ENCODE peak calls at places on chromosomes 13 and 19, in eight cellular contexts. One of them, this sample, is unnamed.

GRCh38 chr13:70585109-70585508 is 476.9 kb upstream of the KLHL1 start:
- DNase-seq in RCC 7860: no peak
- DNase-seq in WTC11: no peak
- DNase-seq in AG08396: no peak
- DNase-seq in hepatic stellate cell: no peak
- DNase-seq in cardiac fibroblast: no peak
- DNase-seq in stimulated activated CD4-positive, alpha-beta T cell treated with anti-CD3 and anti-CD28 coated beads, Interleukin-4, amount 100 ng/mL, for 4 hours: no peak
- DNase-seq in HEK293T: no peak
- DNase-seq in this sample: no peak

GRCh38 chr13:48775804-48776203 is 122.1 kb downstream of the CYSLTR2 start:
- DNase-seq in WTC11: no peak
- DNase-seq in hepatic stellate cell: peak
- DNase-seq in HEK293T: no peak
- DNase-seq in AG08396: peak
- DNase-seq in cardiac fibroblast: peak
- DNase-seq in stimulated activated CD4-positive, alpha-beta T cell treated with anti-CD3 and anti-CD28 coated beads, Interleukin-4, amount 100 ng/mL, for 4 hours: no peak
- DNase-seq in RCC 7860: peak
- DNase-seq in this sample: no peak

GRCh38 chr13:60335531-60335930 is 61.5 kb upstream of the TDRD3 start:
- DNase-seq in AG08396: no peak
- DNase-seq in cardiac fibroblast: peak
- DNase-seq in RCC 7860: peak
- DNase-seq in HEK293T: no peak
- DNase-seq in stimulated activated CD4-positive, alpha-beta T cell treated with anti-CD3 and anti-CD28 coated beads, Interleukin-4, amount 100 ng/mL, for 4 hours: no peak
- DNase-seq in hepatic stellate cell: no peak
- DNase-seq in WTC11: no peak
- DNase-seq in this sample: no peak

GRCh38 chr19:10812902-10813404 is 23.1 kb downstream of the TMED1 start:
- DNase-seq in hepatic stellate cell: peak
- DNase-seq in cardiac fibroblast: peak
- DNase-seq in HEK293T: no peak
- DNase-seq in stimulated activated CD4-positive, alpha-beta T cell treated with anti-CD3 and anti-CD28 coated beads, Interleukin-4, amount 100 ng/mL, for 4 hours: no peak
- DNase-seq in RCC 7860: peak
- DNase-seq in WTC11: no peak
- DNase-seq in AG08396: peak
- DNase-seq in this sample: peak

GRCh38 chr13:28851422-28851821 is 31.3 kb downstream of the MTUS2 start:
- DNase-seq in hepatic stellate cell: no peak
- DNase-seq in AG08396: no peak
- DNase-seq in cardiac fibroblast: no peak
- DNase-seq in WTC11: no peak
- DNase-seq in RCC 7860: no peak
- DNase-seq in stimulated activated CD4-positive, alpha-beta T cell treated with anti-CD3 and anti-CD28 coated beads, Interleukin-4, amount 100 ng/mL, for 4 hours: no peak
- DNase-seq in HEK293T: no peak
- DNase-seq in this sample: no peak

GRCh38 chr13:102142473-102142826 is 259.4 kb downstream of the FGF14 start:
- DNase-seq in stimulated activated CD4-positive, alpha-beta T cell treated with anti-CD3 and anti-CD28 coated beads, Interleukin-4, amount 100 ng/mL, for 4 hours: no peak
- DNase-seq in AG08396: no peak
- DNase-seq in HEK293T: no peak
- DNase-seq in RCC 7860: no peak
- DNase-seq in WTC11: no peak
- DNase-seq in cardiac fibroblast: no peak
- DNase-seq in hepatic stellate cell: no peak
- DNase-seq in this sample: no peak

GRCh38 chr19:47824396-47824795 is 2.7 kb downstream of the CRX start:
- DNase-seq in RCC 7860: no peak
- DNase-seq in AG08396: no peak
- DNase-seq in hepatic stellate cell: no peak
- DNase-seq in stimulated activated CD4-positive, alpha-beta T cell treated with anti-CD3 and anti-CD28 coated beads, Interleukin-4, amount 100 ng/mL, for 4 hours: no peak
- DNase-seq in cardiac fibroblast: no peak
- DNase-seq in WTC11: no peak
- DNase-seq in HEK293T: no peak
- DNase-seq in this sample: no peak

GRCh38 chr19:8161135-8161646 is 11.8 kb upstream of the FBN3 start:
- DNase-seq in RCC 7860: no peak
- DNase-seq in stimulated activated CD4-positive, alpha-beta T cell treated with anti-CD3 and anti-CD28 coated beads, Interleukin-4, amount 100 ng/mL, for 4 hours: no peak
- DNase-seq in HEK293T: peak
- DNase-seq in WTC11: peak
- DNase-seq in cardiac fibroblast: peak
- DNase-seq in AG08396: no peak
- DNase-seq in hepatic stellate cell: no peak
- DNase-seq in this sample: peak

GRCh38 chr13:44224433-44225149 is 149.0 kb upstream of the SERP2 start:
- DNase-seq in AG08396: no peak
- DNase-seq in cardiac fibroblast: no peak
- DNase-seq in WTC11: no peak
- DNase-seq in HEK293T: no peak
- DNase-seq in stimulated activated CD4-positive, alpha-beta T cell treated with anti-CD3 and anti-CD28 coated beads, Interleukin-4, amount 100 ng/mL, for 4 hours: no peak
- DNase-seq in hepatic stellate cell: no peak
- DNase-seq in RCC 7860: no peak
- DNase-seq in this sample: no peak

GRCh38 chr19:44072543-44073401 is 813 bp downstream of the ZNF284 start:
- DNase-seq in WTC11: no peak
- DNase-seq in RCC 7860: no peak
- DNase-seq in stimulated activated CD4-positive, alpha-beta T cell treated with anti-CD3 and anti-CD28 coated beads, Interleukin-4, amount 100 ng/mL, for 4 hours: no peak
- DNase-seq in cardiac fibroblast: peak
- DNase-seq in HEK293T: no peak
- DNase-seq in hepatic stellate cell: peak
- DNase-seq in AG08396: peak
- DNase-seq in this sample: no peak

GRCh38 chr13:50208826-50209335 is 193.6 kb downstream of the KCNRG start:
- DNase-seq in stimulated activated CD4-positive, alpha-beta T cell treated with anti-CD3 and anti-CD28 coated beads, Interleukin-4, amount 100 ng/mL, for 4 hours: no peak
- DNase-seq in RCC 7860: peak
- DNase-seq in WTC11: peak
- DNase-seq in HEK293T: peak
- DNase-seq in cardiac fibroblast: peak
- DNase-seq in AG08396: peak
- DNase-seq in hepatic stellate cell: peak
- DNase-seq in this sample: no peak

GRCh38 chr19:48403606-48404005 is 10.1 kb downstream of the GRIN2D start:
- DNase-seq in RCC 7860: peak
- DNase-seq in HEK293T: peak
- DNase-seq in cardiac fibroblast: peak
- DNase-seq in stimulated activated CD4-positive, alpha-beta T cell treated with anti-CD3 and anti-CD28 coated beads, Interleukin-4, amount 100 ng/mL, for 4 hours: peak
- DNase-seq in hepatic stellate cell: peak
- DNase-seq in AG08396: peak
- DNase-seq in WTC11: peak
- DNase-seq in this sample: peak

GRCh38 chr19:51750381-51751124 is 1.1 kb downstream of the FPR1 start:
- DNase-seq in hepatic stellate cell: no peak
- DNase-seq in AG08396: no peak
- DNase-seq in stimulated activated CD4-positive, alpha-beta T cell treated with anti-CD3 and anti-CD28 coated beads, Interleukin-4, amount 100 ng/mL, for 4 hours: no peak
- DNase-seq in RCC 7860: peak
- DNase-seq in HEK293T: no peak
- DNase-seq in WTC11: no peak
- DNase-seq in cardiac fibroblast: peak
- DNase-seq in this sample: no peak

GRCh38 chr13:69641773-69642172 is 465.9 kb upstream of the ATXN8OS start:
- DNase-seq in hepatic stellate cell: no peak
- DNase-seq in WTC11: no peak
- DNase-seq in AG08396: no peak
- DNase-seq in RCC 7860: no peak
- DNase-seq in HEK293T: no peak
- DNase-seq in cardiac fibroblast: no peak
- DNase-seq in stimulated activated CD4-positive, alpha-beta T cell treated with anti-CD3 and anti-CD28 coated beads, Interleukin-4, amount 100 ng/mL, for 4 hours: no peak
- DNase-seq in this sample: no peak

GRCh38 chr13:96671073-96671472 is 323.2 kb downstream of the OXGR1 start:
- DNase-seq in cardiac fibroblast: peak
- DNase-seq in stimulated activated CD4-positive, alpha-beta T cell treated with anti-CD3 and anti-CD28 coated beads, Interleukin-4, amount 100 ng/mL, for 4 hours: no peak
- DNase-seq in HEK293T: no peak
- DNase-seq in RCC 7860: peak
- DNase-seq in hepatic stellate cell: no peak
- DNase-seq in WTC11: no peak
- DNase-seq in AG08396: no peak
- DNase-seq in this sample: no peak

GRCh38 chr13:44273991-44274810 is 99.4 kb upstream of the SERP2 start:
- DNase-seq in cardiac fibroblast: peak
- DNase-seq in WTC11: no peak
- DNase-seq in AG08396: peak
- DNase-seq in hepatic stellate cell: peak
- DNase-seq in HEK293T: no peak
- DNase-seq in RCC 7860: no peak
- DNase-seq in stimulated activated CD4-positive, alpha-beta T cell treated with anti-CD3 and anti-CD28 coated beads, Interleukin-4, amount 100 ng/mL, for 4 hours: no peak
- DNase-seq in this sample: peak

GRCh38 chr19:33740811-33741396 is 55.8 kb upstream of the KCTD15 start:
- DNase-seq in AG08396: peak
- DNase-seq in HEK293T: peak
- DNase-seq in cardiac fibroblast: peak
- DNase-seq in hepatic stellate cell: no peak
- DNase-seq in RCC 7860: no peak
- DNase-seq in stimulated activated CD4-positive, alpha-beta T cell treated with anti-CD3 and anti-CD28 coated beads, Interleukin-4, amount 100 ng/mL, for 4 hours: no peak
- DNase-seq in WTC11: peak
- DNase-seq in this sample: no peak

GRCh38 chr13:26053418-26053980 is 1.7 kb upstream of the SHISA2 start:
- DNase-seq in cardiac fibroblast: no peak
- DNase-seq in HEK293T: no peak
- DNase-seq in stimulated activated CD4-positive, alpha-beta T cell treated with anti-CD3 and anti-CD28 coated beads, Interleukin-4, amount 100 ng/mL, for 4 hours: no peak
- DNase-seq in hepatic stellate cell: no peak
- DNase-seq in RCC 7860: no peak
- DNase-seq in WTC11: no peak
- DNase-seq in AG08396: no peak
- DNase-seq in this sample: no peak

GRCh38 chr13:44575741-44576395 is at the start of gene TSC22D1:
- DNase-seq in HEK293T: no peak
- DNase-seq in AG08396: peak
- DNase-seq in RCC 7860: no peak
- DNase-seq in WTC11: peak
- DNase-seq in hepatic stellate cell: peak
- DNase-seq in cardiac fibroblast: peak
- DNase-seq in stimulated activated CD4-positive, alpha-beta T cell treated with anti-CD3 and anti-CD28 coated beads, Interleukin-4, amount 100 ng/mL, for 4 hours: peak
- DNase-seq in this sample: peak

GRCh38 chr19:1360818-1361461 is 22.8 kb upstream of the NDUFS7 start:
- DNase-seq in RCC 7860: peak
- DNase-seq in hepatic stellate cell: peak
- DNase-seq in AG08396: peak
- DNase-seq in cardiac fibroblast: peak
- DNase-seq in HEK293T: peak
- DNase-seq in stimulated activated CD4-positive, alpha-beta T cell treated with anti-CD3 and anti-CD28 coated beads, Interleukin-4, amount 100 ng/mL, for 4 hours: no peak
- DNase-seq in WTC11: no peak
- DNase-seq in this sample: no peak

GRCh38 chr19:36528921-36529518 is 949 bp upstream of the ZNF260 start:
- DNase-seq in stimulated activated CD4-positive, alpha-beta T cell treated with anti-CD3 and anti-CD28 coated beads, Interleukin-4, amount 100 ng/mL, for 4 hours: peak
- DNase-seq in RCC 7860: no peak
- DNase-seq in AG08396: peak
- DNase-seq in WTC11: peak
- DNase-seq in cardiac fibroblast: no peak
- DNase-seq in HEK293T: peak
- DNase-seq in hepatic stellate cell: peak
- DNase-seq in this sample: no peak

This sample was measured in PC-9.